ENCODE peak calls at places on chromosomes 5 and 9, in eight cellular contexts. Z is stimulated activated CD8-positive, alpha-beta memory T cell treated with anti-CD3 and anti-CD28 coated beads, Interleukin-7, amount 100 ng/mL, for 24 hours; X is CD4-positive, CD25-positive, alpha-beta regulatory T cell; M is activated effector memory CD4-positive, alpha-beta T cell treated with anti-CD3 and anti-CD28 coated beads, Interleukin-2, amount 50 U/mL, for 16 hours; L is fibroblast of pulmonary artery; H is putamen; R is NCI-H2081 treated with DMSO at 0.1 percent for 48 hours; T is COLO829. Y is an unnamed sample.

GRCh38 chr5:77231470-77232138 is 21.1 kb downstream of the PDE8B start:
- DNase-seq in T (no peak), R (no peak), Z (no peak), M (no peak), X (no peak), L (no peak), H (no peak), Y (no peak)

GRCh38 chr5:73232266-73233041 is 59.5 kb downstream of the TMEM174 start:
- DNase-seq in X (no peak), T (no peak), M (peak), L (no peak), H (no peak), R (no peak), Z (no peak), Y (no peak)

GRCh38 chr5:172505403-172505759 is 51.1 kb upstream of the SH3PXD2B start:
- DNase-seq in X (no peak), R (no peak), Z (no peak), L (no peak), T (no peak), M (peak), H (no peak), Y (no peak)

GRCh38 chr9:79193001-79193400 is 378.8 kb upstream of the TLE4 start:
- DNase-seq in M (no peak), Z (no peak), H (no peak), L (peak), R (no peak), X (no peak), T (no peak), Y (no peak)

GRCh38 chr5:133122711-133123110 is 70.9 kb downstream of the HSPA4 start:
- DNase-seq in T (no peak), M (peak), L (no peak), X (no peak), H (no peak), R (no peak), Z (no peak), Y (no peak)

GRCh38 chr5:32311404-32312193 is 1.1 kb downstream of the MTMR12 start:
- DNase-seq in L (peak), X (no peak), M (no peak), R (no peak), Z (no peak), T (no peak), H (no peak), Y (no peak)

GRCh38 chr5:104937591-104937990 is 1375.0 kb upstream of the NUDT12 start:
- DNase-seq in L (no peak), H (no peak), M (no peak), T (no peak), R (no peak), X (no peak), Z (no peak), Y (no peak)

GRCh38 chr9:20579544-20580309 is 42.6 kb downstream of the MLLT3 start:
- DNase-seq in M (no peak), L (no peak), R (no peak), T (no peak), X (no peak), Z (no peak), H (no peak), Y (no peak)

GRCh38 chr9:136576269-136576626 is 30.4 kb upstream of the NOTCH1 start:
- DNase-seq in H (no peak), M (no peak), T (no peak), R (no peak), L (no peak), Z (no peak), X (no peak), Y (no peak)

GRCh38 chr5:123283031-123283430 is 140.2 kb downstream of the CEP120 start:
- DNase-seq in Z (no peak), X (no peak), R (no peak), H (no peak), L (peak), M (no peak), T (no peak), Y (no peak)

GRCh38 chr9:88017086-88017485 is 42.8 kb upstream of the CDK20 start:
- DNase-seq in H (no peak), T (no peak), M (no peak), X (no peak), Z (no peak), L (peak), R (no peak), Y (no peak)

GRCh38 chr5:139251695-139252288 is 41.7 kb upstream of the MATR3 start:
- DNase-seq in M (no peak), X (no peak), Z (no peak), L (no peak), H (no peak), T (no peak), R (no peak), Y (no peak)

GRCh38 chr5:142342128-142342981 is 17.5 kb upstream of the SPRY4 start:
- DNase-seq in T (no peak), L (no peak), M (peak), R (no peak), Z (no peak), H (no peak), X (no peak), Y (no peak)

GRCh38 chr9:97491216-97491999 is 10.1 kb upstream of the TMOD1 start:
- DNase-seq in L (no peak), M (no peak), R (no peak), X (no peak), Z (no peak), H (no peak), T (no peak), Y (no peak)

GRCh38 chr5:141638771-141639170 is 2.0 kb downstream of the RELL2 start:
- DNase-seq in M (no peak), Z (no peak), H (no peak), X (no peak), T (no peak), L (no peak), R (no peak), Y (no peak)

GRCh38 chr5:111530298-111530740 is 18.0 kb upstream of the STARD4 start:
- DNase-seq in L (peak), Z (peak), H (no peak), R (no peak), X (peak), T (peak), M (peak), Y (peak)

GRCh38 chr5:142845954-142846398 is 75.8 kb downstream of the ARHGAP26 start:
- DNase-seq in T (no peak), Z (no peak), L (no peak), X (no peak), R (no peak), H (no peak), M (no peak), Y (no peak)

GRCh38 chr5:79938468-79938867 is 52.6 kb downstream of the MTX3 start:
- DNase-seq in H (no peak), Z (no peak), M (no peak), R (no peak), X (no peak), L (no peak), T (no peak), Y (no peak)

GRCh38 chr5:117731445-117731844 is 1156.8 kb upstream of the SEMA6A start:
- DNase-seq in L (peak), T (no peak), X (no peak), Z (no peak), H (no peak), M (no peak), R (peak), Y (no peak)

GRCh38 chr9:35718726-35719511 is 13.1 kb downstream of the TLN1 start:
- DNase-seq in T (no peak), M (no peak), H (no peak), L (no peak), Z (no peak), X (no peak), R (no peak), Y (no peak)

GRCh38 chr9:124812401-124813016 is 35.6 kb downstream of the OLFML2A start:
- DNase-seq in Z (no peak), L (peak), X (no peak), T (peak), H (no peak), R (no peak), M (no peak), Y (peak)

GRCh38 chr5:68290260-68290674 is 74.7 kb downstream of the PIK3R1 start:
- DNase-seq in X (no peak), Z (no peak), R (no peak), T (no peak), L (peak), M (no peak), H (peak), Y (peak)

GRCh38 chr5:124702442-124703024 is 43.9 kb downstream of the ZNF608 start:
- DNase-seq in Z (no peak), T (peak), X (no peak), L (no peak), H (no peak), R (no peak), M (no peak), Y (no peak)

GRCh38 chr5:67248703-67249589 is 52.3 kb upstream of the CD180 start:
- DNase-seq in R (no peak), X (no peak), L (peak), T (no peak), H (no peak), Z (no peak), M (no peak), Y (no peak)

GRCh38 chr5:14510156-14510734 is 71.3 kb upstream of the OTULINL start:
- DNase-seq in T (no peak), X (no peak), L (no peak), M (no peak), R (no peak), Z (no peak), H (no peak), Y (no peak)

GRCh38 chr5:5605170-5605764 is 182.8 kb downstream of the ICE1 start:
- DNase-seq in T (no peak), M (no peak), R (no peak), Z (no peak), H (no peak), L (no peak), X (no peak), Y (no peak)

GRCh38 chr5:168457542-168457941 is 28.7 kb upstream of the RARS1 start:
- DNase-seq in T (no peak), H (no peak), R (no peak), Z (no peak), X (no peak), M (no peak), L (no peak), Y (no peak)

GRCh38 chr9:120713257-120714087 is 798 bp downstream of the MEGF9 start:
- DNase-seq in R (no peak), H (no peak), X (peak), T (no peak), M (peak), L (no peak), Z (no peak), Y (peak)

GRCh38 chr5:136030252-136030651 is 1.5 kb downstream of the TGFBI start:
- DNase-seq in M (no peak), T (no peak), X (no peak), L (no peak), H (no peak), Z (no peak), R (no peak), Y (no peak)

GRCh38 chr5:132807163-132807838 is 5.8 kb upstream of the SOWAHA start:
- DNase-seq in R (no peak), T (peak), Z (no peak), H (no peak), M (no peak), L (no peak), X (no peak), Y (no peak)

Y was measured in left ventricle myocardium inferior.